ENCODE peak calls at places on chromosomes 7 and 10, in six cellular contexts. R is MCF 10A; B is activated T-helper 1 cell treated with anti-CD3 and anti-CD28 coated beads, Interleukin-2, amount 50 U/mL, for 16 hours; D is hypothalamus; I is adrenal gland; F is SHP77. K is an unnamed sample.
A peak's percentile ranks its signal among the peaks of the same experiment; 100 is the strongest.

GRCh38 chr7:138842111-138842510 is 44.1 kb upstream of the ATP6V0A4 start:
- DNase-seq in I (peak; percentile 60), B (no peak), D (no peak), R (peak; percentile 70), F (no peak), K (no peak)

GRCh38 chr7:108454674-108455523 is 1.3 kb downstream of the NRCAM start:
- DNase-seq in B (no peak), D (peak; percentile 78), F (peak; percentile 33), R (no peak), I (peak; percentile 49), K (no peak)

GRCh38 chr10:36765777-36766176 is 359.6 kb upstream of the ANKRD30A start:
- DNase-seq in I (no peak), R (peak; percentile 3), B (no peak), D (no peak), F (no peak), K (no peak)

GRCh38 chr10:71368639-71369038 is 28.1 kb upstream of the CDH23 start:
- DNase-seq in I (no peak), R (peak; percentile 9), F (peak; percentile 11), B (no peak), D (no peak), K (no peak)

GRCh38 chr7:45157653-45158401 is at the start of gene RAMP3:
- DNase-seq in B (no peak), D (no peak), R (no peak), I (no peak), F (no peak), K (no peak)

GRCh38 chr10:114631678-114632417 is 26.2 kb downstream of the ABLIM1 start:
- DNase-seq in B (no peak), R (no peak), I (peak; percentile 62), F (no peak), D (peak; percentile 39), K (no peak)

GRCh38 chr10:103648951-103649532 is 155.5 kb downstream of the NEURL1 start:
- DNase-seq in D (no peak), F (no peak), R (peak; percentile 14), I (peak; percentile 93), B (no peak), K (no peak)

GRCh38 chr7:45923290-45923689 is 2.2 kb upstream of the IGFBP3 start:
- DNase-seq in R (peak; percentile 71), F (peak; percentile 55), I (peak; percentile 68), D (no peak), B (no peak), K (no peak)

GRCh38 chr10:59006511-59007306 is 169.7 kb upstream of the PHYHIPL start:
- DNase-seq in B (no peak), R (peak; percentile 67), F (no peak), D (no peak), I (peak; percentile 44), K (no peak)

GRCh38 chr10:86481761-86482160 is 39.8 kb downstream of the WAPL start:
- DNase-seq in I (no peak), R (no peak), D (no peak), B (no peak), F (no peak), K (no peak)

GRCh38 chr10:47051741-47052238 is 140.6 kb downstream of the PTPN20 start:
- DNase-seq in D (no peak), F (no peak), I (no peak), B (no peak), R (no peak), K (no peak)

GRCh38 chr7:132348341-132348740 is 227.9 kb downstream of the PLXNA4 start:
- DNase-seq in B (no peak), I (no peak), D (no peak), R (no peak), F (no peak), K (no peak)

GRCh38 chr7:156139112-156139511 is 326.8 kb upstream of the SHH start:
- DNase-seq in D (no peak), R (no peak), B (no peak), I (no peak), F (no peak), K (no peak)

GRCh38 chr7:71694678-71695077 is 562.7 kb downstream of the GALNT17 start:
- DNase-seq in F (no peak), I (no peak), D (no peak), B (no peak), R (no peak), K (no peak)

GRCh38 chr7:105429746-105430612 is 41.3 kb upstream of the SRPK2 start:
- DNase-seq in I (peak; percentile 27), F (peak; percentile 12), D (peak; percentile 2), R (peak; percentile 68), B (no peak), K (no peak)

GRCh38 chr7:141045842-141046630 is 27.8 kb upstream of the TMEM178B start:
- DNase-seq in I (no peak), D (no peak), R (peak; percentile 24), B (no peak), F (no peak), K (no peak)

GRCh38 chr10:31679931-31680330 is 248.7 kb downstream of the ARHGAP12 start:
- DNase-seq in R (no peak), D (no peak), F (no peak), B (no peak), I (no peak), K (no peak)

GRCh38 chr10:18231480-18231879 is 91.3 kb downstream of the CACNB2 start:
- DNase-seq in B (no peak), D (no peak), R (no peak), I (no peak), F (no peak), K (no peak)

GRCh38 chr10:24463683-24464426 is 254.9 kb downstream of the KIAA1217 start:
- DNase-seq in D (no peak), B (no peak), R (peak; percentile 98), I (peak; percentile 84), F (no peak), K (no peak)

GRCh38 chr10:30756151-30756550 is 126.6 kb upstream of the LYZL2 start:
- DNase-seq in F (no peak), B (no peak), D (no peak), R (no peak), I (no peak), K (no peak)

GRCh38 chr10:101843032-101843991 is at the start of gene KCNIP2:
- DNase-seq in I (peak; percentile 47), D (peak; percentile 40), B (no peak), R (no peak), F (peak; percentile 66), K (peak; percentile 70)